ENCODE peak calls at places on chromosomes 1 and 21, in five cellular contexts. E is ovary; Y is Peyer's patch; B is H9; C is effector memory CD4-positive, alpha-beta T cell. I is an unnamed sample.

GRCh38 chr1:53691326-53691725 is 47.6 kb downstream of the GLIS1 start:
- DNase-seq in B (no peak), Y (no peak), C (no peak), E (no peak), I (no peak)

GRCh38 chr1:154221815-154222081 is 993 bp downstream of the UBAP2L start:
- DNase-seq in E (no peak), Y (no peak), C (no peak), B (no peak), I (no peak)

GRCh38 chr1:50846224-50846839 is 113.7 kb downstream of the FAF1 start:
- DNase-seq in Y (no peak), E (no peak), C (no peak), B (no peak), I (no peak)

GRCh38 chr21:31078796-31079195 is 40.5 kb upstream of the KRTAP19-8 start:
- DNase-seq in B (no peak), C (no peak), Y (no peak), E (no peak), I (no peak)

GRCh38 chr1:233700338-233700737 is 86.4 kb downstream of the KCNK1 start:
- DNase-seq in B (no peak), Y (no peak), E (no peak), C (no peak), I (no peak)

GRCh38 chr1:233844697-233845096 is 59.8 kb upstream of the SLC35F3 start:
- DNase-seq in E (no peak), Y (no peak), B (no peak), C (no peak), I (no peak)

GRCh38 chr1:233281711-233282581 is 13.6 kb downstream of the PCNX2 start:
- DNase-seq in B (no peak), Y (no peak), E (no peak), C (no peak), I (no peak)

GRCh38 chr21:43866233-43866632 is 1.2 kb downstream of the AGPAT3 start:
- DNase-seq in Y (no peak), E (peak; percentile 59), C (peak; percentile 22), B (no peak), I (no peak)

GRCh38 chr1:78676347-78676982 is 26.8 kb downstream of the IFI44 start:
- DNase-seq in E (peak; percentile 66), C (peak; percentile 53), B (no peak), Y (no peak), I (peak; percentile 38)

GRCh38 chr1:169509354-169509753 is 23.6 kb upstream of the SLC19A2 start:
- DNase-seq in Y (no peak), C (no peak), B (no peak), E (no peak), I (no peak)

GRCh38 chr1:151704246-151704645 is 12.4 kb downstream of the CELF3 start:
- DNase-seq in E (no peak), B (no peak), Y (no peak), C (no peak), I (no peak)

GRCh38 chr21:26140185-26140584 is 30.4 kb downstream of the APP start:
- DNase-seq in Y (no peak), C (no peak), B (no peak), E (no peak), I (no peak)

GRCh38 chr1:47160716-47161115 is 23.5 kb downstream of the CYP4A22 start:
- DNase-seq in C (no peak), B (no peak), Y (no peak), E (no peak), I (no peak)

GRCh38 chr21:38950388-38951094 is 144.8 kb downstream of the ETS2 start:
- DNase-seq in E (no peak), Y (peak; percentile 46), B (no peak), C (no peak), I (no peak)

GRCh38 chr1:40308036-40308727 is 8.9 kb downstream of the COL9A2 start:
- DNase-seq in C (no peak), E (no peak), Y (no peak), B (no peak), I (no peak)

GRCh38 chr1:27655151-27655929 is 16.7 kb downstream of the IFI6 start:
- DNase-seq in C (no peak), E (no peak), Y (no peak), B (peak; percentile 50), I (peak; percentile 41)

GRCh38 chr21:43311303-43311817 is 115.6 kb downstream of the SIK1 start:
- DNase-seq in B (no peak), C (no peak), Y (peak; percentile 79), E (no peak), I (peak; percentile 39)

GRCh38 chr1:35005711-35006110 is 20.6 kb upstream of the TMEM35B start:
- DNase-seq in Y (no peak), B (no peak), E (no peak), C (no peak), I (no peak)

GRCh38 chr21:41504030-41504429 is 3.9 kb downstream of the TMPRSS2 start:
- DNase-seq in E (no peak), B (no peak), C (no peak), Y (no peak), I (no peak)

GRCh38 chr1:23673086-23673813 is 18.4 kb upstream of the RPL11 start:
- DNase-seq in B (peak; percentile 75), E (no peak), Y (no peak), C (no peak), I (no peak)

GRCh38 chr1:15799004-15799867 is 8.2 kb downstream of the UQCRHL start:
- DNase-seq in Y (peak; percentile 76), E (peak; percentile 59), C (no peak), B (peak; percentile 66), I (no peak)

GRCh38 chr1:56563045-56563444 is 16.3 kb downstream of the PLPP3 start:
- DNase-seq in C (no peak), Y (no peak), E (no peak), B (no peak), I (no peak)
- H3K27ac ChIP-seq in C (no peak overlapping the region), Y (no peak overlapping the region), E (no peak overlapping the region), B (no peak overlapping the region), I (no peak overlapping the region)

GRCh38 chr1:202106340-202107284 is 16.1 kb upstream of the GPR37L1 start:
- DNase-seq in C (no peak), E (no peak), Y (peak; percentile 92), B (no peak), I (no peak)
- H3K27ac ChIP-seq in C (no peak overlapping the region), E (no peak overlapping the region), Y (peak overlapping the region; percentile 88), B (no peak overlapping the region), I (no peak overlapping the region)

GRCh38 chr1:117095237-117095636 is 26.3 kb downstream of the TRIM45 start:
- DNase-seq in B (no peak), Y (no peak), C (no peak), E (no peak), I (no peak)

GRCh38 chr1:117096871-117097842 is 24.4 kb downstream of the TRIM45 start:
- DNase-seq in C (no peak), Y (no peak), E (no peak), B (no peak), I (no peak)

GRCh38 chr1:117093870-117094621 is 27.5 kb downstream of the TRIM45 start:
- DNase-seq in Y (no peak), E (no peak), B (peak; percentile 35), C (no peak), I (no peak)

GRCh38 chr1:117101334-117101733 is 20.2 kb downstream of the TRIM45 start:
- DNase-seq in B (no peak), E (no peak), C (no peak), Y (no peak), I (no peak)

DNA sequence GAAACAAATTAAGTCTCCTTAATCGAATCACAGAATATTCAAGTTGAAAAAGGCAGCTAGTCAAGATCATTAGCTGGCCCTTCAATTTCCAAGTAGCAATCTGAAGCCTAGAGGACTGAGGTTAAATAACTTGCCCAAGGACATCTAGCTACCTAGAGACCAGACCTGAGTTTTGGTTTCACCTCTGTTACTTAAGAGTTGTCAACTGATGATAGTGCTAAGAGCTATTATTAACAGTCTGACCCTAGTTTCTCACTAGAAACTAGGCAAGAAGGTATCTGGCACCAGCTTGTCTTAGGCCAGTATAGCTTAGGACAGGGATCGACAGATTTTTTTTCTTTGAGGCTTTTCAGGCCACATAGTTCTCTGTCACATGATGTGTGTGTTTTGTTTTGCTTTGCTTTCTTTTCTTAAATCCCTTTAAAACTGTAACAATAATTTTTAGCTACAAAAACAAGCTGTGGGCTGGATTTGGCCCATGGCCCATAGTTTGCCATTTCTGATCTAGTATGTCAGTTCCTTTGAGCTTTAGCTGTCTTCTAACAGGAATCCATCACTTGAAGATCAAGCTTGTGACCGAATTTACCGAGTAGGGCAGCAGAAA is 23.2 kb downstream of the TRIM45 start:
- DNase-seq in E (no peak), B (no peak), Y (no peak), C (no peak), I (no peak)
- H3K27ac ChIP-seq in E (no peak overlapping the region), B (no peak overlapping the region), Y (no peak overlapping the region), C (no peak overlapping the region), I (no peak overlapping the region)

GRCh38 chr1:205276334-205277065 is 45.0 kb downstream of the NUAK2 start:
- DNase-seq in C (no peak), Y (no peak), E (no peak), B (no peak), I (no peak)
- H3K27ac ChIP-seq in C (no peak overlapping the region), Y (no peak overlapping the region), E (no peak overlapping the region), B (no peak overlapping the region), I (no peak overlapping the region)

GRCh38 chr21:35023396-35024070 is 25.6 kb downstream of the RUNX1 start:
- DNase-seq in Y (peak; percentile 66), B (no peak), C (no peak), E (no peak), I (no peak)

GRCh38 chr21:35019631-35020032 is 29.5 kb downstream of the RUNX1 start:
- DNase-seq in C (no peak), B (no peak), Y (peak; percentile 67), E (no peak), I (no peak)

GRCh38 chr21:35020902-35021301 is 28.2 kb downstream of the RUNX1 start:
- DNase-seq in B (no peak), E (no peak), C (no peak), Y (no peak), I (no peak)

GRCh38 chr21:35021546-35021945 is 27.6 kb downstream of the RUNX1 start:
- DNase-seq in B (no peak), E (no peak), C (no peak), Y (no peak), I (no peak)

GRCh38 chr21:35020446-35020845 is 28.7 kb downstream of the RUNX1 start:
- DNase-seq in Y (no peak), E (no peak), B (no peak), C (no peak), I (no peak)
- H3K27ac ChIP-seq in Y (no peak overlapping the region), E (no peak overlapping the region), B (no peak overlapping the region), C (peak overlapping the region; percentile 47), I (no peak overlapping the region)

I was measured in WERI-Rb-1.